ENCODE peak calls at places on chromosome X, in seven cellular contexts. F is sigmoid colon; E is glomerular endothelial cell; G is occipital lobe; U is NCI-H510A treated with DMSO at 0.1 percent for 48 hours; T is activated CD4-positive, alpha-beta memory T cell treated with anti-CD3 and anti-CD28 coated beads for 36 hours; H is NCI-H748 treated with DMSO at 0.1 percent for 48 hours. I is an unnamed sample.

GRCh38 chrX:151973851-151974335 is 583 bp downstream of the GABRE start:
- DNase-seq in F (no peak), E (no peak), G (no peak), U (no peak), T (no peak), H (no peak), I (no peak)

GRCh38 chrX:74924449-74925209 is 623 bp downstream of the NEXMIF start:
- DNase-seq in F (peak; percentile 80), E (no peak), G (peak; percentile 18), U (peak; percentile 72), T (peak; percentile 47), H (peak; percentile 39), I (peak; percentile 80)

GRCh38 chrX:52363247-52363883 is 5.5 kb upstream of the XAGE2 start:
- DNase-seq in F (no peak), E (no peak), G (no peak), U (no peak), T (no peak), H (no peak), I (no peak)

GRCh38 chrX:39063037-39063436 is 261.8 kb downstream of the MID1IP1 start:
- DNase-seq in F (no peak), E (no peak), G (no peak), U (peak; percentile 35), T (no peak), H (peak; percentile 16), I (no peak)

GRCh38 chrX:110034036-110034435 is 31.1 kb downstream of the TMEM164 start:
- DNase-seq in F (no peak), E (no peak), G (no peak), U (no peak), T (no peak), H (no peak), I (no peak)

GRCh38 chrX:101550362-101550761 is at the start of gene ARMCX1:
- DNase-seq in F (peak; percentile 90), E (peak; percentile 31), G (peak; percentile 44), U (peak; percentile 54), T (peak; percentile 39), H (peak; percentile 49), I (peak; percentile 80)

GRCh38 chrX:143025628-143026027 is at the start of gene SPANXN4:
- DNase-seq in F (no peak), E (no peak), G (no peak), U (no peak), T (no peak), H (no peak), I (no peak)

GRCh38 chrX:129115104-129115503 is 408.2 kb downstream of the SMARCA1 start:
- DNase-seq in F (no peak), E (peak; percentile 1), G (no peak), U (no peak), T (peak; percentile 15), H (no peak), I (no peak)

GRCh38 chrX:103635436-103635835 is 6.7 kb downstream of the TCEAL1 start:
- DNase-seq in F (no peak), E (no peak), G (no peak), U (no peak), T (no peak), H (no peak), I (no peak)

GRCh38 chrX:44898411-44899221 is 25.6 kb downstream of the KDM6A start:
- DNase-seq in F (no peak), E (no peak), G (no peak), U (peak; percentile 70), T (peak; percentile 11), H (no peak), I (peak; percentile 68)

GRCh38 chrX:68932611-68933010 is 103.8 kb downstream of the EFNB1 start:
- DNase-seq in F (peak; percentile 11), E (no peak), G (no peak), U (no peak), T (no peak), H (no peak), I (no peak)